ENCODE peak calls at places on chromosomes 2 and 18, in six cellular contexts. One of them, this sample, is unnamed.

GRCh38 chr2:11320698-11321492 is 23.5 kb downstream of the ROCK2 start:
- DNase-seq in A549: no peak
- DNase-seq in K562: peak
- DNase-seq in GM12878: no peak
- DNase-seq in HepG2: peak
- DNase-seq in H1: no peak
- DNase-seq in this sample: no peak

GRCh38 chr2:161223139-161223732 is 63.0 kb downstream of the TANK start:
- DNase-seq in A549: no peak
- DNase-seq in GM12878: no peak
- DNase-seq in HepG2: peak
- DNase-seq in H1: no peak
- DNase-seq in K562: peak
- DNase-seq in this sample: no peak

GRCh38 chr18:62741118-62741566 is 25.8 kb downstream of the PHLPP1 start:
- DNase-seq in GM12878: no peak
- DNase-seq in K562: peak
- DNase-seq in HepG2: peak
- DNase-seq in H1: no peak
- DNase-seq in A549: peak
- DNase-seq in this sample: no peak

GRCh38 chr2:126657636-126658315 is 1.8 kb downstream of the GYPC start:
- DNase-seq in A549: no peak
- DNase-seq in K562: peak
- DNase-seq in GM12878: peak
- DNase-seq in H1: peak
- DNase-seq in HepG2: no peak
- DNase-seq in this sample: no peak

GRCh38 chr2:186445506-186445905 is 40.6 kb upstream of the ZC3H15 start:
- DNase-seq in H1: no peak
- DNase-seq in A549: no peak
- DNase-seq in HepG2: no peak
- DNase-seq in K562: no peak
- DNase-seq in GM12878: no peak
- DNase-seq in this sample: no peak

GRCh38 chr18:11984091-11984490 is 2.8 kb downstream of the IMPA2 start:
- DNase-seq in A549: no peak
- DNase-seq in GM12878: no peak
- DNase-seq in HepG2: no peak
- DNase-seq in K562: no peak
- DNase-seq in H1: no peak
- DNase-seq in this sample: no peak

GRCh38 chr2:105139556-105140236 is 101.8 kb downstream of the MRPS9 start:
- DNase-seq in H1: no peak
- DNase-seq in HepG2: no peak
- DNase-seq in GM12878: no peak
- DNase-seq in A549: no peak
- DNase-seq in K562: no peak
- DNase-seq in this sample: no peak

GRCh38 chr2:122238006-122238559 is 482.6 kb downstream of the TSN start:
- DNase-seq in HepG2: no peak
- DNase-seq in GM12878: no peak
- DNase-seq in K562: no peak
- DNase-seq in H1: no peak
- DNase-seq in A549: no peak
- DNase-seq in this sample: no peak

GRCh38 chr2:39996653-39997080 is 217.6 kb upstream of the THUMPD2 start:
- DNase-seq in H1: no peak
- DNase-seq in A549: no peak
- DNase-seq in K562: no peak
- DNase-seq in HepG2: no peak
- DNase-seq in GM12878: no peak
- DNase-seq in this sample: no peak

GRCh38 chr2:69755862-69756467 is 14.0 kb downstream of the ANXA4 start:
- DNase-seq in HepG2: peak
- DNase-seq in A549: peak
- DNase-seq in H1: no peak
- DNase-seq in K562: no peak
- DNase-seq in GM12878: no peak
- DNase-seq in this sample: no peak

GRCh38 chr2:2557448-2557847 is 226.4 kb upstream of the MYT1L start:
- DNase-seq in K562: no peak
- DNase-seq in HepG2: no peak
- DNase-seq in A549: no peak
- DNase-seq in GM12878: no peak
- DNase-seq in H1: no peak
- DNase-seq in this sample: no peak

GRCh38 chr2:71930073-71930681 is 217.5 kb downstream of the CYP26B1 start:
- DNase-seq in H1: peak
- DNase-seq in A549: no peak
- DNase-seq in K562: no peak
- DNase-seq in GM12878: no peak
- DNase-seq in HepG2: no peak
- DNase-seq in this sample: peak

DNA sequence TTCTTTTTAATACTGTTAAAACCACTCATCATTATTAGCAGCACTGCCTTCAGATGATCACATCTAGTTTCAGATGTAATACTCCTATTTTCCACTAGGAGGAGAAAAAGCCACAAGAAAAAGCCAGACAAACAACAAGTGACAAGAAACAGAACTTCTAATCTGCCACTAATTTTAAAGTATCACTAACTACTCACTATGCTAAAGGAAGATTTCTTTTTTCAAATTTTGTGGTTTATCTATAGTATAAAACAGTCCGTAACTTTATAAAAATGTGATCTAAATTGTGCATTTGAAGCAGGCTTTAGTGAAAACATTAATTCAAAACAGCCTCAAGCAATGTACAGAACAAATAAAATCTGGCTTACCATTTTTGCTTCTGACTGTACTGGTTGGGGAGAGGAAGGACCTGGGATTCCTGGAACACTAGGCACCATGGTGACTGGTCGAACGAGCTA is 56.8 kb downstream of the ATF2 start:
- DNase-seq in GM12878: peak
- DNase-seq in HepG2: peak
- DNase-seq in A549: peak
- DNase-seq in K562: peak
- DNase-seq in H1: no peak
- DNase-seq in this sample: peak
- TF ChIP-seq CHD2 in GM12878: no peak
- TF ChIP-seq CHD2 in HepG2: no peak
- TF ChIP-seq CHD2 in A549: no peak
- TF ChIP-seq CHD2 in K562: no peak
- TF ChIP-seq CHD2 in H1: no peak
- TF ChIP-seq CHD2 in this sample: no peak

GRCh38 chr2:172735646-172736418 is at the start of gene RAPGEF4:
- DNase-seq in HepG2: no peak
- DNase-seq in K562: peak
- DNase-seq in A549: peak
- DNase-seq in H1: peak
- DNase-seq in GM12878: no peak
- DNase-seq in this sample: peak
- TF ChIP-seq CHD2 in HepG2: no peak
- TF ChIP-seq CHD2 in K562: no peak
- TF ChIP-seq CHD2 in A549: no peak
- TF ChIP-seq CHD2 in H1: no peak
- TF ChIP-seq CHD2 in GM12878: no peak
- TF ChIP-seq CHD2 in this sample: no peak

DNA sequence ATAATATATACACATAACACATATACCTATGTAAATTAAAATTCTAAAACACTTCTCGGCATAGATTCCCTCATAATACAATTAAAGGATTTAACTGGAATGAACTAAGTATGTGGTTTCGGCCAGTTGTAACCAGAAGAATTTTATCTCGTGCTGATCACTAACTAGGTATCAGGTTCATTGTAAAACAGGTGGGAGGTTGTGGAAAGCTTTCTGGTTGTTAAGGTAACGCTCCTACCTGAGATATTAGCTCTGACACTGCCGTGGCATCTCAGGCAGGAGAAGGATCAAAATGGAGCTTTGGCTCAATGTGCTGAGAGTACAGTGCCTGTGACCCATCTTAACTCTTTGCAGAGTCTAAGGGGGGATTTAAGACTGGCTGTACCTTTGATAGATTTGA is 42.5 kb downstream of the SLC9A2 start:
- DNase-seq in HepG2: no peak
- DNase-seq in GM12878: no peak
- DNase-seq in A549: no peak
- DNase-seq in H1: no peak
- DNase-seq in K562: no peak
- DNase-seq in this sample: no peak
- TF ChIP-seq CHD2 in HepG2: no peak
- TF ChIP-seq CHD2 in GM12878: no peak
- TF ChIP-seq CHD2 in A549: no peak
- TF ChIP-seq CHD2 in H1: no peak
- TF ChIP-seq CHD2 in K562: no peak
- TF ChIP-seq CHD2 in this sample: no peak

DNA sequence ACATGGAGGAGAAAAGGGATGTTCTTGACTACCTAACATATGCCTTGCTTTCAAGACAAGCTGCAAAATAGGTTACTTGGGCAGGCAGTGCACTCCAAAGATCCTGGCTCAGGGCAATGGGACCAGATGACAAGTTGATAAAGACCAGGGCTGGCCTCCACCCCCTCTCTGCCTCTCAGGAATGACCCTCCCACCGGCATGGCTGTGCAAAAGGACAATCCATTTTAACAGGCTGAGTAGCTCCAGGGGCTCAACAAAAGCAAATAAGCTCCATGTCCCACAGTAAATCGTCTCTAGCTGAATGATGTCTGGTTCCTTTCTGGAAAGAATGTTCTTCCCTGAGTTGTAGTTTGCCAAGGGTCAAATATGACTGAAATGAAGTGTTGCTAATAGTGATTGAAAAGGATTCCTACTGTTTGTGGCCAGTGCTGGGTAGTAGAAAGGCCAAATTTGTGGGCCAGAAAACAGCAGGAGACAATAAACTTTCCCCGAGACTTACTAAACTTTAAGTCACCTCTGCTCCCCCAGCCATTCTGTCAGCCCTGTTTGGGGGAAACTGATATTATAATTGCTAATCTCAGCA is 434.4 kb upstream of the ETAA1 start:
- DNase-seq in H1: no peak
- DNase-seq in GM12878: no peak
- DNase-seq in HepG2: no peak
- DNase-seq in A549: no peak
- DNase-seq in K562: no peak
- DNase-seq in this sample: peak
- TF ChIP-seq CHD2 in H1: no peak
- TF ChIP-seq CHD2 in GM12878: no peak
- TF ChIP-seq CHD2 in HepG2: no peak
- TF ChIP-seq CHD2 in A549: no peak
- TF ChIP-seq CHD2 in K562: no peak
- TF ChIP-seq CHD2 in this sample: peak

GRCh38 chr2:241802421-241802749 is 6.6 kb upstream of the NEU4 start:
- DNase-seq in HepG2: no peak
- DNase-seq in H1: no peak
- DNase-seq in A549: no peak
- DNase-seq in GM12878: no peak
- DNase-seq in K562: peak
- DNase-seq in this sample: peak

GRCh38 chr2:241802806-241803318 is 6.1 kb upstream of the NEU4 start:
- DNase-seq in HepG2: no peak
- DNase-seq in A549: no peak
- DNase-seq in K562: peak
- DNase-seq in GM12878: no peak
- DNase-seq in H1: no peak
- DNase-seq in this sample: peak

GRCh38 chr2:241799522-241800197 is 9.3 kb upstream of the NEU4 start:
- DNase-seq in K562: no peak
- DNase-seq in H1: no peak
- DNase-seq in HepG2: no peak
- DNase-seq in GM12878: no peak
- DNase-seq in A549: no peak
- DNase-seq in this sample: peak

GRCh38 chr2:241803387-241804325 is 5.3 kb upstream of the NEU4 start:
- DNase-seq in H1: peak
- DNase-seq in HepG2: no peak
- DNase-seq in K562: peak
- DNase-seq in GM12878: no peak
- DNase-seq in A549: no peak
- DNase-seq in this sample: peak

GRCh38 chr2:241801611-241802420 is 7.2 kb upstream of the NEU4 start:
- DNase-seq in H1: peak
- DNase-seq in K562: peak
- DNase-seq in GM12878: no peak
- DNase-seq in A549: no peak
- DNase-seq in HepG2: no peak
- DNase-seq in this sample: peak
- TF ChIP-seq CHD2 in H1: no peak
- TF ChIP-seq CHD2 in K562: no peak
- TF ChIP-seq CHD2 in GM12878: no peak
- TF ChIP-seq CHD2 in A549: no peak
- TF ChIP-seq CHD2 in HepG2: no peak
- TF ChIP-seq CHD2 in this sample: no peak

GRCh38 chr2:198311020-198311419 is 506.6 kb downstream of the PLCL1 start:
- DNase-seq in GM12878: no peak
- DNase-seq in HepG2: peak
- DNase-seq in A549: no peak
- DNase-seq in H1: no peak
- DNase-seq in K562: no peak
- DNase-seq in this sample: no peak
- TF ChIP-seq CHD2 in GM12878: no peak
- TF ChIP-seq CHD2 in HepG2: no peak
- TF ChIP-seq CHD2 in A549: no peak
- TF ChIP-seq CHD2 in H1: no peak
- TF ChIP-seq CHD2 in K562: no peak
- TF ChIP-seq CHD2 in this sample: no peak

GRCh38 chr18:21456428-21457178 is 143.9 kb downstream of the ESCO1 start:
- DNase-seq in HepG2: no peak
- DNase-seq in H1: no peak
- DNase-seq in K562: no peak
- DNase-seq in GM12878: no peak
- DNase-seq in A549: no peak
- DNase-seq in this sample: no peak
- TF ChIP-seq CHD2 in HepG2: no peak
- TF ChIP-seq CHD2 in H1: no peak
- TF ChIP-seq CHD2 in K562: no peak
- TF ChIP-seq CHD2 in GM12878: no peak
- TF ChIP-seq CHD2 in A549: no peak
- TF ChIP-seq CHD2 in this sample: no peak

This sample was measured in SK-N-SH.